ENCODE peak calls at places on chromosomes 5 and 9, in four cellular contexts. R is A549, T is GM12878, B is HepG2. U is an unnamed sample.

GRCh38 chr9:125902224-125902623 is 155.1 kb downstream of the PBX3 start:
- DNase-seq in R (no peak), T (no peak), B (no peak), U (no peak)

GRCh38 chr5:74540582-74540981 is 99.9 kb downstream of the ENC1 start:
- DNase-seq in R (no peak), T (no peak), B (no peak), U (no peak)

GRCh38 chr9:115494393-115494792 is 376.4 kb upstream of the TNC start:
- DNase-seq in R (no peak), T (no peak), B (no peak), U (no peak)

GRCh38 chr9:693460-694390 is 147.8 kb upstream of the DMRT1 start:
- DNase-seq in R (no peak), T (no peak), B (no peak), U (no peak)

GRCh38 chr9:133238851-133239532 is 29.9 kb upstream of the OBP2B start:
- DNase-seq in R (peak), T (no peak), B (peak), U (peak)

GRCh38 chr5:112208699-112209615 is 210.1 kb downstream of the EPB41L4A start:
- DNase-seq in R (no peak), T (no peak), B (no peak), U (no peak)

GRCh38 chr5:88203977-88204735 is 64.5 kb downstream of the TMEM161B start:
- DNase-seq in R (no peak), T (no peak), B (no peak), U (no peak)

GRCh38 chr5:119356384-119357188 is 767 bp downstream of the TNFAIP8 start:
- DNase-seq in R (no peak), T (no peak), B (no peak), U (no peak)

GRCh38 chr5:65121880-65122436 is 353.2 kb downstream of the CWC27 start:
- DNase-seq in R (no peak), T (no peak), B (no peak), U (no peak)

GRCh38 chr5:112210430-112211005 is 208.6 kb downstream of the EPB41L4A start:
- DNase-seq in R (peak), T (no peak), B (peak), U (peak)

GRCh38 chr9:4886698-4887097 is 94.0 kb downstream of the RCL1 start:
- DNase-seq in R (no peak), T (peak), B (no peak), U (no peak)

GRCh38 chr5:149063017-149063687 is at the start of gene SH3TC2:
- DNase-seq in R (peak), T (no peak), B (peak), U (no peak)

GRCh38 chr9:74281674-74282073 is 215.5 kb upstream of the RORB start:
- DNase-seq in R (peak), T (no peak), B (peak), U (no peak)

GRCh38 chr9:128026255-128027165 is 40.6 kb downstream of the NAIF1 start:
- DNase-seq in R (peak), T (peak), B (no peak), U (peak)

GRCh38 chr9:137320555-137321384 is 18.7 kb upstream of the NRARP start:
- DNase-seq in R (no peak), T (no peak), B (no peak), U (peak)

GRCh38 chr5:140881889-140882590 is at the start of gene PCDHA13:
- DNase-seq in R (no peak), T (no peak), B (no peak), U (no peak)

GRCh38 chr9:113131689-113132151 is 19.1 kb upstream of the SLC31A2 start:
- DNase-seq in R (no peak), T (no peak), B (no peak), U (no peak)

GRCh38 chr5:172450861-172451695 is 3.2 kb downstream of the SH3PXD2B start:
- DNase-seq in R (peak), T (no peak), B (no peak), U (peak)

GRCh38 chr9:7073679-7074078 is 315.9 kb downstream of the KDM4C start:
- DNase-seq in R (no peak), T (no peak), B (no peak), U (no peak)

GRCh38 chr9:76394896-76395244 is 644 bp upstream of the RFK start:
- DNase-seq in R (peak), T (peak), B (peak), U (peak)

GRCh38 chr9:18142964-18143363 is 331.0 kb upstream of the ADAMTSL1 start:
- DNase-seq in R (no peak), T (no peak), B (no peak), U (no peak)

GRCh38 chr5:2877520-2877919 is 126.0 kb upstream of the IRX2 start:
- DNase-seq in R (no peak), T (no peak), B (no peak), U (no peak)

GRCh38 chr5:150118561-150119229 is 32.3 kb upstream of the CSF1R start:
- DNase-seq in R (no peak), T (no peak), B (no peak), U (no peak)

GRCh38 chr5:106454651-106455415 is 1215.9 kb downstream of the EFNA5 start:
- DNase-seq in R (peak), T (no peak), B (peak), U (peak)

GRCh38 chr5:89374818-89375521 is 492.0 kb upstream of the MEF2C start:
- DNase-seq in R (no peak), T (no peak), B (no peak), U (no peak)

GRCh38 chr5:170751631-170752030 is 31.9 kb upstream of the GABRP start:
- DNase-seq in R (no peak), T (no peak), B (no peak), U (peak)

GRCh38 chr9:37430841-37431597 is 8.5 kb downstream of the GRHPR start:
- DNase-seq in R (no peak), T (no peak), B (peak), U (no peak)

GRCh38 chr5:19853616-19854240 is 134.3 kb downstream of the CDH18 start:
- DNase-seq in R (no peak), T (no peak), B (no peak), U (no peak)

GRCh38 chr9:22052376-22052945 is 43.4 kb upstream of the CDKN2B start:
- DNase-seq in R (no peak), T (no peak), B (peak), U (no peak)

GRCh38 chr5:148730272-148730954 is 76.1 kb upstream of the HTR4 start:
- DNase-seq in R (peak), T (no peak), B (no peak), U (no peak)

DNA sequence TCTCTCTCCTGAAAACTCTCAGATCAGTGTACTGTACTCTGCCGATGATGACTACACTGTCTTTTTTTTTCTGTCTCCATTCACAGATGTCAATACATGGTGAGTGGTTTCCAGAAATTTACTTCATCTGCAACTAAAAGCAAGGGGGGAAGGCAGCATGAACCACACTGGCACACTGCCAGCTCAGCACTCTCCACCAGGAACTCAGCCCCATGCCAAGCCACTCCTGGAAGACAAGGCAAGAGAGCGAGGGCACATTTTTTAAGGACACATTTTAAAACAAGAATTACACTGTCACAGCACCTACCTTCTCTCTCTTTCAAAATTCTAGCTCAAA is 75.3 kb downstream of the HMHB1 start:
- DNase-seq in R (no peak), T (no peak), B (no peak), U (peak)
- TF ChIP-seq RAD21 in R (no peak), T (no peak), B (no peak), U (peak)

GRCh38 chr5:154999865-155000264 is 13.7 kb upstream of the KIF4B start:
- DNase-seq in R (no peak), T (no peak), B (no peak), U (no peak)

GRCh38 chr5:155001523-155001922 is 12.0 kb upstream of the KIF4B start:
- DNase-seq in R (no peak), T (no peak), B (no peak), U (no peak)

GRCh38 chr5:155008669-155009068 is 4.9 kb upstream of the KIF4B start:
- DNase-seq in R (no peak), T (no peak), B (peak), U (no peak)

GRCh38 chr5:155004138-155004744 is 9.3 kb upstream of the KIF4B start:
- DNase-seq in R (peak), T (no peak), B (peak), U (no peak)
- TF ChIP-seq PBX3 in R (no peak), T (no peak), B (no peak), U (no peak)

DNA sequence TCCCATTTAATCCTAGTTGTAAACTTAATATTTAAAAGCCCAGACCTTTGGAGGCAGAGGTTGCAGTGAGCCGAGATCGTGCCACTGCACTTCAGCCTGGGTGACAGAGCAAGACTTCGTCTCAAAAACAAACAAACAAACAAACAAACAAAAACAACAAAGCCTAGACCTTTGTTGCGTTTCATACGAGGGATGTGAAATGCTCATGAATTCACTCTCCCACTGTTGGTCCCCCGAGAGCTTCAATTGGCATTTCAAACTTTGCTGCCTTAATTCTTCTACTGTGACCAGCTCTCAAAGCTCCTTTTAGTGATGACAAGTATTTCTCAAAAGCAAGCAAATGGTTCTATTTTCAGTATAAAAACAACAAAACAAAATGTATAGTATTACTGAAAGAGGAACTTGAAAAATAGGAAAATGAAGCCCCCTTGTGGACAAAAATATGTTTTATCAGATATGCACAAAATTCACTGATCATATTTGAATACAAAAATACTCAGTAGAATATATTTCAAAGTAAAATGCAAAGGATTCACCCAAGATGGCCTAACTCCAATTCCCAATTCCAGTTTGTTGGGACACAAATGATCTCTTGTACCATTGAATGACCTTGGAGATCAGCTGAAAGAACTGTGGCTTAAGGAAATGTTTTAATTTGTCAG is 140.4 kb downstream of the ESM1 start:
- DNase-seq in R (peak), T (peak), B (peak), U (peak)
- TF ChIP-seq RAD21 in R (peak), T (peak), B (no peak), U (peak)

GRCh38 chr9:93072383-93072795 is 13.9 kb downstream of the SUSD3 start:
- DNase-seq in R (no peak), T (no peak), B (no peak), U (peak)
- TF ChIP-seq PBX3 in R (no peak), T (no peak), B (no peak), U (peak)

DNA sequence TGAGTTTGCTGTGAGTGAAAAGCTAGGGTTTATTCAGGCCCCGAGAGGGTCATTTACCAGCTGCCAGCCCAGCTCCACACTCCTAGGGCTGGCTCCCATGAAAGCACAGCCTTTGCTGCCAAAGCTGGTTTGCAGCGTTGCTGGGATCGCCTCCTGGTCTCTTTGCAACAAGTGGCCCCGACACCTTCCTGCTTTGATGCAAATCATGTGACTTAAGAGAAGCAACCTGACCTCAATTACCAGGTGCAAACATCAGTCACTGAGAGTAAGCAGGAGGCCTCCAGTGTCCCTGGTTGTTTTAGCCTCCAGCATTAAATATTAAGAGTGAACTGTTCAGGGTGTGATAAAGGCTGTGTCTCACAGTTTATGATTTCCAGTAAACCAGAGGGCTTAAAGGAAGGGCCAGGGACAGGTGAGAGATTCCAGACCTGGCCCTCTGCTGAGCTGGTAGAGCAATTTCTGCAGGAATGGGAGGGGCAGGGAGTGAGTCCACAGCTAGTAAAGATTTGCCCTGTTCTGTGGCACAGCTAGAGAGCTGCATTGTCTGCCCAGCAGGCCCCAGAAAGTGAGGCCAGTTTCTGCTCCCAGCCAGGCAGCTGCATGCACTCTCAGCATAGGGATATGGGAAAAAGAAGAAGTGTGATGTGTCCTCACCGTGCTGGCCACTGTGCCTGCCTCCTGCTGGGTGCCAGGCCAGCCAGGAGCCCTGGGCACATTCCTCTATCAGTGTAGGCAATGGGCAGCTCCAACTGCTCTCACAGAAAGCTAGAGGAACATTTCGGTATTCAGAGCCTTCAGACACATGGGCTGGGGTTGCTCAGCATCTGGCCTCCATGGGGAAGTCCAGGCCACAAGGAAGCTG is 58.0 kb downstream of the SLC22A5 start:
- DNase-seq in R (no peak), T (no peak), B (no peak), U (peak)
- TF ChIP-seq RAD21 in R (no peak), T (no peak), B (no peak), U (no peak)

DNA sequence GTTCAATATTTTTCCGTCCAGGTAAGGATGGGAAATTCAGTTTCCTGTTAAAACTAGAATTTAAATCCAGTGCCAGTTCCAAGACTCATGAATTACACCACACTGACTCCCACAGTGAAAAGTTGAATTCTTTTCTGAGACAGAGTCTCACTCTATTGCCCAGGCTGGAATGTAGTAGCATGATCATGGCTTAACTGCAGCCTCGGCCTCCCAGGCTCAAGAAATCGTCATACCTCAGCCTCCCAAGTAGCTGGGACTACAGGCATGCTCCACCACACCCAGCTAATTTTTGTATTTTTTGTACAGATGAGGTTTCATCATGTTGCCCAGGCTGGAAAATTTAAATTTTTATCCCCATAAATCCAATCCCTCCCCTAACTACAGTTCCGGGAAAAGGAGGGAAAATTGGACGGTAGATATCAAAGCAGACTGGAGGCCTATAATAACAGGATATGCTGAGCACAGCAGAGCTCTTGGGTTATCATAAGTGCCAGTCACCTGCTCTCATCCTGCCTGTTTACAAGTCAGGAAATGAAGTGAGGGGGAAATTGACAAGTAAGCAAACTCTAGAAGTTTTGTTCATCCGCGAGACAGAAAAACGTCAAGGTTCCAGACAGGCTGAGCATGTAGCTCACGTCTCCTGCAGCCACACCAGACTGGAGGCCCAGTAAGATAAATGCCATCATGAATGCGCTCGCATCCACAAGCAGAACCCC is 105.7 kb downstream of the UGCG start:
- DNase-seq in R (no peak), T (no peak), B (no peak), U (no peak)
- TF ChIP-seq PBX3 in R (no peak), T (no peak), B (no peak), U (no peak)

GRCh38 chr5:103703617-103704016 is 141.0 kb upstream of the NUDT12 start:
- DNase-seq in R (no peak), T (no peak), B (no peak), U (peak)
- TF ChIP-seq RAD21 in R (no peak), T (no peak), B (no peak), U (no peak)

DNA sequence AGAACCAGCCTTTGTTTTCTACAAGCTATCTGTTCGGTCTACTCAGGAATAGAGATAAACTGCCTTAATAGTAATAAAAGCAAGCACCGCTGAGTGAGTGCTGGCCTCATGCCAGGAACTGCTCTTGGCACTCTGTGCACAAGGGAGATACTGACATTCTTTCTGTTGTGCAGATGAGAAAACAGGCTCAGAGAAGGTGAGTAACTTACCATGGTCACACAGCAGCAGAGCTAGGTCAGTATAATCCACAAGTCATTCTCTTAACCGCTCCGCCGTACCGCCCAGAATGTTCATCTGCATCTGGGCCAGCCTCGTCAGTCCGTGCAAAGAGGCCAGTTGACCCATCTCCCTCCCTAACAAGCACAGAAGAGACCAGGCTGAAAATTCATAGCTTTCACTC is 27.4 kb downstream of the QRFP start:
- DNase-seq in R (no peak), T (no peak), B (no peak), U (peak)
- TF ChIP-seq PBX3 in R (no peak), T (no peak), B (no peak), U (no peak)

DNA sequence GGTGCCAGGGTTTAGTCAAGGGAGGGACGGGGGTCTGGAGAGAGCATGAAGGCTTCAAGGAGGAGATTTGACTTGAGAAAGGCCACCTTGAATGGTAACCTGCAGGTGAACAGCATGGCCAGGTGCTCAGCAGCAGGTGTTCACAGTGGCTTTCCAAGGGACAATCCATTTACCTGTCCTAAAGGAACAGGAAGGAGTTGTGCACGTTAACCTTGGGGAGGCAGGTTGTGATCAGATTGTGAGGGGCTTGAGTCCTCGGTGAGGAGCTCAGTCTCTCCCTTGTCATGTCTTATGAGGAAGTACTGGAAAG is 120.1 kb upstream of the ERCC6L2 start:
- DNase-seq in R (no peak), T (no peak), B (no peak), U (no peak)
- TF ChIP-seq RAD21 in R (no peak), T (no peak), B (no peak), U (no peak)

U was measured in SK-N-SH.